ENCODE peak calls at places on chromosomes 6 and 20, in seven cellular contexts. S, Y, O, L, M, I and H are unnamed samples.

GRCh38 chr6:20202070-20202658 is 10.1 kb downstream of the MBOAT1 start:
- DNase-seq in S (peak; percentile 57), Y (no peak), O (no peak), L (peak; percentile 92), M (no peak), I (peak; percentile 63), H (no peak)

GRCh38 chr6:110270166-110270565 is 88.0 kb downstream of the METTL24 start:
- DNase-seq in S (no peak), Y (no peak), O (no peak), L (no peak), M (no peak), I (no peak), H (no peak)

GRCh38 chr6:113318553-113318952 is 538.6 kb upstream of the MARCKS start:
- DNase-seq in S (no peak), Y (no peak), O (no peak), L (peak; percentile 34), M (no peak), I (no peak), H (no peak)

GRCh38 chr6:169386431-169387057 is 132.9 kb upstream of the THBS2 start:
- DNase-seq in S (no peak), Y (peak; percentile 81), O (peak; percentile 83), L (no peak), M (no peak), I (no peak), H (peak; percentile 79)

GRCh38 chr6:103236923-103237322 is 1622.8 kb downstream of the HACE1 start:
- DNase-seq in S (no peak), Y (no peak), O (no peak), L (no peak), M (no peak), I (no peak), H (no peak)

GRCh38 chr6:121670511-121670910 is 235.1 kb downstream of the GJA1 start:
- DNase-seq in S (no peak), Y (no peak), O (no peak), L (peak; percentile 15), M (no peak), I (no peak), H (no peak)

GRCh38 chr6:110703010-110703905 is 112.0 kb downstream of the CDK19 start:
- DNase-seq in S (no peak), Y (no peak), O (no peak), L (no peak), M (no peak), I (no peak), H (no peak)

GRCh38 chr20:61744691-61745396 is 320.8 kb downstream of the TAF4 start:
- DNase-seq in S (no peak), Y (no peak), O (no peak), L (peak; percentile 17), M (no peak), I (peak; percentile 36), H (no peak)

GRCh38 chr20:50366270-50367103 is 143.7 kb upstream of the PTPN1 start:
- DNase-seq in S (no peak), Y (no peak), O (no peak), L (peak; percentile 51), M (no peak), I (peak; percentile 94), H (no peak)